ENCODE peak calls at places on chromosomes 5 and 9, in five cellular contexts. D is NCI-H1092, L is fibroblast of pulmonary artery, V is iris pigment epithelial cell, K is choroid plexus epithelial cell. N is an unnamed sample.

GRCh38 chr9:133221177-133221809 is 12.2 kb upstream of the OBP2B start:
- DNase-seq in V (no peak), K (no peak), D (no peak), L (no peak), N (no peak)

GRCh38 chr9:34185778-34186551 is 7.1 kb downstream of the UBAP1 start:
- DNase-seq in K (peak), L (peak), D (peak), V (peak), N (no peak)

GRCh38 chr9:38160613-38161215 is 91.7 kb upstream of the SHB start:
- DNase-seq in L (peak), V (peak), D (peak), K (peak), N (peak)

GRCh38 chr9:73683862-73684591 is 532.4 kb downstream of the ANXA1 start:
- DNase-seq in D (no peak), K (peak), V (peak), L (peak), N (peak)

GRCh38 chr5:97764700-97765099 is 581.7 kb upstream of the RIOK2 start:
- DNase-seq in K (peak), V (peak), L (peak), D (no peak), N (no peak)

GRCh38 chr5:161333194-161333880 is 213.2 kb downstream of the GABRB2 start:
- DNase-seq in D (no peak), V (no peak), K (no peak), L (no peak), N (no peak)

GRCh38 chr5:138503487-138504270 is 38.4 kb downstream of the EGR1 start:
- DNase-seq in V (peak), D (peak), L (peak), K (peak), N (no peak)

GRCh38 chr5:102271759-102272158 is 24.3 kb downstream of the SLCO4C1 start:
- DNase-seq in L (no peak), V (no peak), D (no peak), K (no peak), N (no peak)

GRCh38 chr9:109052416-109052815 is 39.1 kb upstream of the CTNNAL1 start:
- DNase-seq in L (peak), V (peak), K (peak), D (no peak), N (no peak)

GRCh38 chr5:133610489-133611356 is 1.6 kb downstream of the FSTL4 start:
- DNase-seq in V (peak), L (peak), D (peak), K (peak), N (peak)

GRCh38 chr5:96855041-96855872 is 21.0 kb upstream of the ERAP2 start:
- DNase-seq in V (peak), L (peak), K (peak), D (no peak), N (no peak)